ENCODE peak calls at places on chromosomes 1 and 21, in five cellular contexts. R is transverse colon, Y is lower leg skin, H is Panc1, A is activated B cell treated with CpG ODN at 0.5 μM for 24 hours. S is an unnamed sample.

GRCh38 chr1:161736332-161736969 is 13.1 kb upstream of the DUSP12 start:
- DNase-seq in A (no peak), R (no peak), Y (no peak), H (no peak), S (no peak)

GRCh38 chr1:162139398-162139685 is 69.9 kb downstream of the NOS1AP start:
- DNase-seq in A (no peak), R (no peak), Y (no peak), H (no peak), S (no peak)

GRCh38 chr1:77273891-77274290 is 7.9 kb upstream of the AK5 start:
- DNase-seq in R (no peak), A (no peak), Y (no peak), H (no peak), S (no peak)

GRCh38 chr1:64920936-64921589 is 45.3 kb downstream of the JAK1 start:
- DNase-seq in Y (no peak), A (no peak), R (no peak), H (no peak), S (no peak)

GRCh38 chr1:119372493-119373086 is 4.0 kb downstream of the HAO2 start:
- DNase-seq in R (peak; percentile 55), H (no peak), A (no peak), Y (no peak), S (no peak)

GRCh38 chr1:30840904-30841598 is 67.5 kb downstream of the SDC3 start:
- DNase-seq in R (no peak), Y (peak; percentile 22), A (no peak), H (no peak), S (no peak)

GRCh38 chr1:235932090-235932510 is 65.4 kb upstream of the LYST start:
- DNase-seq in R (peak; percentile 60), H (no peak), A (no peak), Y (no peak), S (no peak)

GRCh38 chr1:187626056-187626455 is 797.3 kb downstream of the PLA2G4A start:
- DNase-seq in R (no peak), H (no peak), A (no peak), Y (no peak), S (no peak)

GRCh38 chr21:44865561-44866280 is 7.8 kb downstream of the PTTG1IP start:
- DNase-seq in Y (no peak), H (no peak), R (no peak), A (peak; percentile 54), S (no peak)

GRCh38 chr1:113783254-113784103 is 24.2 kb upstream of the PHTF1 start:
- DNase-seq in R (peak; percentile 44), Y (peak; percentile 29), H (no peak), A (no peak), S (no peak)

GRCh38 chr1:90371106-90371813 is 345.8 kb downstream of the BARHL2 start:
- DNase-seq in A (no peak), H (no peak), R (no peak), Y (no peak), S (no peak)

GRCh38 chr1:64699327-64699726 is 45.5 kb upstream of the RAVER2 start:
- DNase-seq in R (no peak), A (no peak), H (no peak), Y (no peak), S (no peak)

GRCh38 chr1:52142220-52143153 is 598 bp downstream of the ZFYVE9 start:
- DNase-seq in H (no peak), A (no peak), R (peak; percentile 36), Y (no peak), S (peak; percentile 67)

GRCh38 chr1:32336963-32337675 is 1.1 kb upstream of the MARCKSL1 start:
- DNase-seq in H (no peak), R (peak; percentile 57), Y (no peak), A (peak; percentile 56), S (no peak)

GRCh38 chr1:36829066-36829465 is 205.2 kb downstream of the GRIK3 start:
- DNase-seq in A (no peak), R (no peak), Y (no peak), H (no peak), S (no peak)

GRCh38 chr21:20996421-20997307 is 1.5 kb upstream of the NCAM2 start:
- DNase-seq in H (no peak), R (no peak), A (no peak), Y (no peak), S (no peak)

GRCh38 chr1:3890389-3891328 is 9.4 kb downstream of the C1orf174 start:
- DNase-seq in Y (no peak), R (no peak), A (no peak), H (no peak), S (no peak)

GRCh38 chr1:46532498-46533178 is 18.8 kb downstream of the KNCN start:
- DNase-seq in R (peak; percentile 63), H (no peak), Y (no peak), A (peak; percentile 46), S (peak; percentile 67)

GRCh38 chr21:29091032-29091431 is 17.6 kb upstream of the CCT8 start:
- DNase-seq in H (no peak), Y (no peak), R (no peak), A (no peak), S (no peak)

GRCh38 chr1:170665625-170666024 is 1.7 kb downstream of the PRRX1 start:
- DNase-seq in H (no peak), R (no peak), A (no peak), Y (no peak), S (no peak)

GRCh38 chr1:53198241-53198651 is 1.6 kb downstream of the CPT2 start:
- DNase-seq in A (no peak), Y (peak; percentile 46), H (no peak), R (peak; percentile 57), S (no peak)

GRCh38 chr1:234531181-234532132 is 52.5 kb upstream of the TARBP1 start:
- DNase-seq in H (no peak), Y (peak; percentile 64), A (no peak), R (peak; percentile 44), S (no peak)

GRCh38 chr1:157356611-157357010 is 195.7 kb downstream of the FCRL5 start:
- DNase-seq in A (no peak), R (no peak), Y (no peak), H (no peak), S (no peak)

GRCh38 chr1:115505157-115505571 is 136.6 kb upstream of the VANGL1 start:
- DNase-seq in H (no peak), R (no peak), A (no peak), Y (no peak), S (no peak)

GRCh38 chr1:28505406-28506187 is at the start of gene RCC1:
- DNase-seq in R (peak; percentile 98), A (peak; percentile 82), Y (peak; percentile 98), H (peak; percentile 99), S (peak; percentile 95)

GRCh38 chr1:9324246-9325096 is 31.8 kb downstream of the SPSB1 start:
- DNase-seq in A (no peak), Y (no peak), H (no peak), R (no peak), S (no peak)

GRCh38 chr1:60850084-60850483 is 232.3 kb upstream of the NFIA start:
- DNase-seq in A (no peak), H (no peak), R (no peak), Y (no peak), S (no peak)

GRCh38 chr1:60847855-60848582 is 234.3 kb upstream of the NFIA start:
- DNase-seq in H (no peak), A (no peak), Y (no peak), R (no peak), S (peak; percentile 43)

GRCh38 chr1:60849401-60849800 is 233.0 kb upstream of the NFIA start:
- DNase-seq in R (no peak), Y (no peak), A (no peak), H (no peak), S (no peak)

GRCh38 chr1:60848583-60849188 is 233.7 kb upstream of the NFIA start:
- DNase-seq in H (peak; percentile 28), A (no peak), Y (no peak), R (no peak), S (no peak)
- TF ChIP-seq CTCF in H (peak; percentile 67), A (no peak), Y (no peak), R (peak; percentile 45), S (peak; percentile 71)

DNA sequence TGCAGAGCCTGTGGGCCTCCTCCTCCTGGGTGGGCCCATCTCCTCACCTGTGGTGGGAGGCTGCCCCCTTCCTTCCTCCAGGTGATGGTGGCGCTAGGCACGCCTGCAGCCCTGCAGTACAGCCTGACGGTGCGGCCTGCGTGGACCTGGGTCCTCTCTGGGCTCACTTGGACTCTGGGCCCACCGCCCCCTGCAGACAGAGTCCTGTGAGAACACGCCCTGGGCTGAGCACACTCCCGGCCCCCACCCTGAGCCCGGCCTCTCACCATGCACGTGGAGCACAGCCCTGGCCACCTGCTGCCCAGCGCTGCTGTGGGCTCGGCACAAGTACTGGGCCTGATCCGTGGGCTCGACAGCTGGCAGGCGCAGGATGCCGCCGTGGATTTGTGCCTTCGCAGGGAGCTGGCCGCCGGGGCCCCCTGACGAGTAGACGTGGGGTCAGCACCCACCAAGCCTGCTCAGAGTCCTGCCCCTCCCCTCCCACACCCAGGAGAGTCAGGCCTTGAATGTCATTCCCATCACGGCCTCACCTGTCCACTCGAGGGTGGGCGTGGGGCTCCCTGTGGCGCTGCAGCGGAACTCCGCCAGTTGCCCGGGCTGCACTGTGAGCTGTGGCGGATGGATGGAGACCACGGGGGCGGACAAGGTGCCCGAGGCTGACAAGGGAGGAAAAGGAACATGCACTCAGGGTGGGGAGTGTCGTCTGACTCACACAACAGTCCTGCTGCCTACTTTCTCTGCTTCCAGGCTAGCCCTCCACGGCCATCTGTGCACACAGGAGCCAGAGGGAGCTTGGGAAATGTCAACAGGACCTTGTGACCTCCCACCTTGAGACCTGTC is 43.4 kb downstream of the LDLRAD2 start:
- DNase-seq in R (no peak), Y (no peak), H (no peak), A (no peak), S (no peak)
- TF ChIP-seq CTCF in R (no peak), Y (no peak), H (no peak), A (no peak), S (no peak)

DNA sequence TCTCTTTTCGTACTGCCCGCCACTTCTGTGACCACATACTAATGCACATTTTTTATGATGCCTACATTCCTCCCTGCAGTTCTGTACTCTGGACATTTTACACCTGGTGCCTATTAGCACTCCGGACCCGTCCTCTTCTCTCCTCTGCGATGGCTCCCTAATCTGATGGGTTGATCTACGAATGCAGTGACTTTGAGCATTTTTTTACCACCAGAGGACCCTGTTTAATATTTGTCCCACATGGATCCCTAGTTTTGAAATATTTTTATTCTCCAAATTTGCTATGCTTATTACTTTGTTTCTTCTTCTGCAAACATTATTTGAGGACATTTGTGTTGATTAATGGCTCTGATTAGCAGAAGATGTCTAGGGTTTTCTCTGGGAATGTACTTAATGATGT is 5.2 kb downstream of the PPFIA4 start:
- DNase-seq in Y (no peak), A (no peak), H (no peak), R (no peak), S (no peak)
- TF ChIP-seq CTCF in Y (no peak), A (no peak), H (peak; percentile 70), R (no peak), S (peak; percentile 43)

DNA sequence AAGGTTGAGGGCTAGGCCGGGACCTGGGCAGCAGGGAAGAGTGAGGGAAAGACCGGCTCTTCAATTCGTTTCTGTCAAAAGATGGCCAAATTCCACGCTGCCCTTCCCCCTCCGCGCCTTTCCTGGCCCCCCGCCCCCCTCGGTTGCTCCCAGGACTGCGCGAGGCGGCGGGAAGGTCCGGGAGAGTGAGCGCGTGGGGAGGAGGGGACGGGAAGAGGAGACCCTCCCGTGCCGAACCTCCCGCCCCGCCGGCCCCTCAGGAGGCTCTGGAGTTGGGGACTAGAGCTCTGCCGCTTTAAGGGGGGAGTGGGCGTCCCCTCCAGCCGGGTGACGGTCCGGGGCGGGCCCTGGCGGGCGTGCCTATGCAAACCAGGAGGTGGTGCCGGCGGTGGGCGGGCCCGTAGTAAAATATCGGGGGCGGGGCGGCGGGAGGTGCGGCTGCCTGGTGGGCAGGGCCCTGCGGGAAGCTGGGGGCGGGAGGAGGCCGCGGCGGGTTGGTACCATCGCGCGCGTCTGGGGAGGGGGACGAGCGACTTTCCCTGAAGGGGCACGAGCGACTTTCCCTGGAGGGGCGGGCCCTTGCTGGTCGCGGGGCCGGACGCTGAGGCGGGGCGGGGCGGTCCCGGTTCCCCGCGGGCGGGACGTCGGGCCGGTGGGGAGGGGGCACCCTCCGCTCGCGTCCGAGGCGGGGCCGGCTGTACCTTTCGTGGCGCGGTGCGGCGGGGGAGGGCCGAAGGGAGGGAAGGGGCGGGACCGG is 58.2 kb downstream of the BCL9 start:
- DNase-seq in H (peak; percentile 32), R (peak; percentile 98), A (peak; percentile 92), Y (peak; percentile 95), S (peak; percentile 97)
- TF ChIP-seq CTCF in H (no peak), R (no peak), A (no peak), Y (no peak), S (no peak)